ENCODE peak calls at places on chromosomes 4 and X, in seven cellular contexts. F is right atrium auricular region; B is astrocyte; A is GM12878; R is OCI-LY7; O is endothelial cell; H is CD8-positive, alpha-beta T cell. P is an unnamed sample.

GRCh38 chrX:97751735-97752134 is 868.0 kb downstream of the RPA4 start:
- DNase-seq in R (no peak), A (no peak), F (no peak), H (no peak), B (no peak), O (no peak), P (no peak)

GRCh38 chrX:154526901-154527675 is 11.1 kb upstream of the FAM3A start:
- DNase-seq in A (peak), B (peak), H (peak), O (peak), F (peak), R (peak), P (no peak)

GRCh38 chrX:5791721-5792120 is 436.9 kb downstream of the NLGN4X start:
- DNase-seq in F (no peak), O (no peak), A (no peak), R (no peak), H (no peak), B (no peak), P (no peak)

GRCh38 chr4:123889376-123889945 is 492.9 kb downstream of the SPRY1 start:
- DNase-seq in F (no peak), R (no peak), B (no peak), O (no peak), A (no peak), H (no peak), P (no peak)

GRCh38 chr4:143358923-143359694 is 22.4 kb downstream of the GAB1 start:
- DNase-seq in B (peak), H (no peak), R (peak), A (no peak), F (no peak), O (no peak), P (no peak)

GRCh38 chr4:27316176-27316575 is 455.5 kb downstream of the STIM2 start:
- DNase-seq in O (no peak), F (no peak), R (no peak), A (no peak), B (no peak), H (no peak), P (no peak)

GRCh38 chr4:13627185-13627605 is 330 bp downstream of the BOD1L1 start:
- DNase-seq in H (no peak), A (no peak), O (no peak), R (peak), B (no peak), F (no peak), P (no peak)

GRCh38 chr4:14864365-14864762 is 137.9 kb upstream of the CPEB2 start:
- DNase-seq in A (no peak), F (no peak), R (no peak), H (no peak), B (no peak), O (no peak), P (no peak)

GRCh38 chrX:17412692-17413091 is 37.7 kb downstream of the NHS start:
- DNase-seq in O (no peak), F (no peak), R (no peak), H (no peak), A (no peak), B (peak), P (no peak)

GRCh38 chrX:76454456-76454927 is 27.0 kb downstream of the MAGEE1 start:
- DNase-seq in O (peak), F (no peak), A (no peak), B (no peak), R (peak), H (no peak), P (no peak)

GRCh38 chr4:2365913-2366210 is 52.6 kb downstream of the ZFYVE28 start:
- DNase-seq in O (no peak), R (no peak), A (no peak), B (no peak), F (no peak), H (no peak), P (no peak)

GRCh38 chrX:44943007-44943406 is 70.0 kb downstream of the KDM6A start:
- DNase-seq in B (no peak), O (no peak), A (no peak), R (no peak), H (no peak), F (no peak), P (no peak)

GRCh38 chrX:16096131-16096530 is 27.2 kb upstream of the GRPR start:
- DNase-seq in H (no peak), R (no peak), B (no peak), O (no peak), A (no peak), F (no peak), P (no peak)

GRCh38 chr4:57280481-57280880 is 170.3 kb upstream of the IGFBP7 start:
- DNase-seq in A (no peak), F (no peak), R (no peak), B (no peak), O (no peak), H (no peak), P (no peak)

GRCh38 chrX:66756717-66757116 is 117.8 kb upstream of the EDA2R start:
- DNase-seq in A (no peak), R (no peak), O (no peak), B (no peak), H (no peak), F (no peak), P (no peak)

DNA sequence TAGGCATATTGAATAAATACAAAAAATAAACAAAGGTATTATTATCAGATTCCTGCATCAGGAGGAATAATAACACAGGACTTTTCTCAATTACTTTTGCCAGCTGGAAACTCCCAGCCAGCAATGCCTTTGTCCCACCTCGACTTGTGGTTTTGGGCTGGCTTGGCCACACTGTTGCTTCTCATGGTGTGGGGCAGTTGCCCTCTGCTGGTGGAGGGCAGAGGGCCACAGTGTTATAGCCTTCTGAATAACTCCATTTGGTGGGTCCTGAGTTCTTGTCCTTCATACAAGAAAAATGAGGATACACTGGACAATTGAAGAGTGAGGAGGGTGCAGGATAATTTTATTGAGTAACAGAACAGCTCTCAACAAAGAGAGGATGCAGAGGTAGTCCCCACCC is 1206.0 kb upstream of the ADGRL3 start:
- DNase-seq in F (no peak), R (no peak), H (no peak), A (no peak), B (no peak), O (no peak), P (no peak)
- TF ChIP-seq CTCF in F (no peak), R (no peak), H (no peak), A (peak), B (no peak), O (no peak), P (no peak)

GRCh38 chr4:6951880-6952381 is 42.3 kb downstream of the TBC1D14 start:
- DNase-seq in F (no peak), B (no peak), H (no peak), R (no peak), A (no peak), O (no peak), P (no peak)
- TF ChIP-seq CTCF in F (no peak), B (no peak), H (no peak), R (no peak), A (no peak), O (no peak), P (no peak)

GRCh38 chr4:147408189-147408588 is 72.7 kb upstream of the EDNRA start:
- DNase-seq in O (no peak), H (no peak), B (no peak), A (no peak), F (no peak), R (no peak), P (no peak)

GRCh38 chr4:147409350-147409749 is 71.5 kb upstream of the EDNRA start:
- DNase-seq in A (no peak), F (no peak), O (no peak), H (no peak), B (peak), R (no peak), P (no peak)

DNA sequence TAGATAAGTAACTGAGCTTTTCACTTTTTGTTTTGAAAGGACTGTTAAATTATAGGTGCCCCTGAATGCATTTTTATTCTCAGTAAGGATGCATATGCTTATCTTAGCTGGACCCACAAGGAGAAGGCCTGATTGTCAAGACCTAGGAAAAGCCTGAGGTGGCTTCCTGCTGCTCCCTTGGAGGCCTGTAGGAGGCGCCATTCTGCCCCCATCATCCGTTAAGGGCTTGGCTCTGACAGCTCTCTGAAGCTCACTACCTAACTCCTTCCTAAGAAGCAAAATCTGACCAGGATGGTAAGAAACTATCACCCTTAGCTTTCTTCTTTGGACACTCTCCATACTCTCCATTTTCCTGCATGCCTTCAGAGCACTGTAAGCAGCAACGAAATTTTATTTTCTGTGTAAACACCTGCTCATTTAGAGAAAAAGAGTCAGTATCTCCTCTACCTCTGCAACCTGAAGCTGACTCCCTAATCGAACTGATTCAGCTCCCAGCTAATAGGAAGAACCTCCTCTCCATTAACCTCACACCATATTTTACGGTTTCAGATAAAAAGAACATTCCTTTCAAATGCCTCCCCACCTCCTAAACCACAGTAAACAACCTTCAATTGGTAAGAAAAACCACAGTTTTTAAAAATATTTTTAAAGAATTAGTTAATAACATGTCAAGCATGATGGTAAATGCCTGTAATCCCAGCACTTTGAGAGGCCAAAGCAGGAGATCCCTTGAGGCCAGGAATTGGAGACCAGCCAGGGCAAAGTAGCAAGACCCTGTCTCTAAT is 73.4 kb upstream of the EDNRA start:
- DNase-seq in B (peak), O (no peak), R (no peak), H (no peak), A (no peak), F (no peak), P (no peak)
- TF ChIP-seq CTCF in B (peak), O (peak), R (peak), H (no peak), A (peak), F (no peak), P (no peak)

DNA sequence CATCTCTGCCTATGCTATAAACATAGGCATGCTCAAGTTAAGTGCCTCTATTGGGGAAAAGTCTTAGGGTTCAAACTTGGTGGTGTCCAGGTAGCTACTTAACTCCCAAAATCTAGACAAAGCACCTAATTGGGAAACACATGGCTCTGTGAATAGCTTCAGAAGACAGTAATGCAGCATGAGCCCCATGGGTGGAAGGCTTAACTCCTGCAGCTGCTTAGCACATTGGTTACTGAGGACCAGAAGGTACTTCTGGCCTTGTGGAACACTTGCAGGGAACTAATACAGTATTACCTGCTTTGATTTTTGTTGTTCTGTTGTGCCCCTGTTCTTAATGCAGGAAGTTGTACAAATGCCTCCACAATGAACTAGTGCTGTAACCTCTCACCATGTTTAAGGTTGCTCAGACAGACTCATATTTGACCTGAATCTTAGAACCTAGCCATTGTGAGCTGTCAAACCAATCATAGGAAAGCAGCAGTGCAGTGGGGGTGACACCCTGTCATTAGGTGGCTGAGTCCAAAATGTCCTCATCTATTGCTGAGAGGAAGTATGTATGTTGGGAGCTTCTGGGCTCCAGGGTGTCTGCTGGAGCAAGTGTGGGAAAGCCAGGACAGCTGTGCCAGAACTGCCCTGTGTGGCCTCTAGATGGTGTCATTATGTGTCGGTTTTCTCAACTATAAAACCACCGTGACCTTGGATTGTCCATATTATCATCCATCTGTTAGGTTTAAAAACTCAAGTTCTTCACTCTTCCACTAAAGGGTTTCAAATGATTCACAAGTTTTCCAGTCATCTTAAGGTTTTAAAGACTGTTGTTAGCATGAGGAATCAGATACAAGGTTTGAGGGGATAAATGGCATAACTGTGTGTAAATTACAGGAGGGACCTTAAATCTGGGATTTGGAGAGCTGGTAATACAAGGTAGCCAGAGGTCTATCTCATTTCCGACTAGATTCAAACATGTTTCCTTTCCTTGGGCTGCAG is 69.9 kb upstream of the WDR1 start:
- DNase-seq in R (no peak), A (no peak), H (no peak), B (no peak), F (no peak), O (no peak), P (no peak)
- TF ChIP-seq CTCF in R (peak), A (no peak), H (no peak), B (no peak), F (no peak), O (no peak), P (no peak)

DNA sequence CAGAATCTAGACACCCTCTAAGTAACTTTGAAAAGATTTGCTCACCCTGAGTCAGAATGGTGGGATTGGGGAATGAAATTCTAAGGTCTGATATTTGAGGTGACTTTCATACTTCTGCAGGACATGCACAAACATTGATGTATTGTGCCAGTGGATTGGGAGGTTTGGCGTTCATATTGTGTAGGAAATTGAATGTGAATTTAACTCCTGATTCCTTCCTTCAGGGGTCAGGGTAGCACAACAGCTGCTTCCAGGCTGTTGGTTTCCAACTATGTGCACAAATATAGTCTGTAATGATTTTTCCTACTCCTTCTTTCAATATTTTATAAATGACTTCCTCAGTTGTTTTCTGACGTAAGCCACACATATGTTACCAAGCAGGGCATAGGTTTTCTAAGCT is 3.1 kb downstream of the IL1RAPL1 start:
- DNase-seq in R (no peak), B (peak), F (no peak), H (no peak), O (no peak), A (no peak), P (no peak)
- TF ChIP-seq CTCF in R (no peak), B (no peak), F (no peak), H (no peak), O (no peak), A (no peak), P (no peak)

GRCh38 chr4:28373601-28374000 is 1513.0 kb downstream of the STIM2 start:
- DNase-seq in A (no peak), H (no peak), F (no peak), R (no peak), O (no peak), B (peak), P (no peak)

GRCh38 chr4:28378109-28378830 is 1517.6 kb downstream of the STIM2 start:
- DNase-seq in B (no peak), R (no peak), A (no peak), F (no peak), H (no peak), O (no peak), P (no peak)
- TF ChIP-seq CTCF in B (no peak), R (no peak), A (peak), F (no peak), H (no peak), O (no peak), P (no peak)

GRCh38 chr4:73127839-73128448 is 58.4 kb upstream of the COX18 start:
- DNase-seq in H (no peak), R (peak), O (no peak), A (no peak), F (no peak), B (no peak), P (no peak)
- TF ChIP-seq CTCF in H (no peak), R (peak), O (no peak), A (peak), F (no peak), B (no peak), P (no peak)

P was measured in coronary artery.